ENCODE peak calls at places on chromosome 22, in four cellular contexts. N is lung, M is brain microvascular endothelial cell, H is dorsolateral prefrontal cortex. Z is an unnamed sample.

GRCh38 chr22:26590525-26590858 is 560 bp upstream of the TPST2 start:
- DNase-seq in M (no peak), H (no peak), N (no peak), Z (no peak)

GRCh38 chr22:33842421-33843094 is 77.7 kb downstream of the LARGE1 start:
- DNase-seq in N (no peak), H (no peak), M (no peak), Z (no peak)

GRCh38 chr22:45930324-45930723 is 46.6 kb downstream of the WNT7B start:
- DNase-seq in M (no peak), N (no peak), H (no peak), Z (no peak)

GRCh38 chr22:28896611-28897010 is 13.2 kb downstream of the ZNRF3 start:
- DNase-seq in H (no peak), M (no peak), N (no peak), Z (no peak)

GRCh38 chr22:19887251-19887985 is 32.7 kb upstream of the GNB1L start:
- DNase-seq in M (no peak), N (no peak), H (no peak), Z (no peak)

GRCh38 chr22:45120931-45121330 is 42.8 kb upstream of the NUP50 start:
- DNase-seq in H (no peak), N (no peak), M (no peak), Z (peak)

GRCh38 chr22:46408568-46409506 is 73.3 kb downstream of the TRMU start:
- DNase-seq in H (no peak), M (no peak), N (no peak), Z (no peak)

GRCh38 chr22:29105468-29105867 is 32.6 kb downstream of the KREMEN1 start:
- DNase-seq in N (no peak), H (no peak), M (no peak), Z (no peak)

GRCh38 chr22:26835929-26836528 is 178.6 kb downstream of the MIAT start:
- DNase-seq in M (peak), N (peak), H (no peak), Z (no peak)

GRCh38 chr22:46948411-46949144 is 186.1 kb downstream of the TBC1D22A start:
- DNase-seq in M (no peak), N (no peak), H (no peak), Z (no peak)

GRCh38 chr22:29479417-29480261 is at the start of gene NEFH:
- DNase-seq in M (no peak), H (no peak), N (no peak), Z (no peak)

GRCh38 chr22:46798041-46798365 is 35.6 kb downstream of the TBC1D22A start:
- DNase-seq in H (no peak), N (no peak), M (no peak), Z (no peak)

GRCh38 chr22:50599816-50600454 is 658 bp upstream of the MAPK8IP2 start:
- DNase-seq in M (no peak), N (no peak), H (no peak), Z (no peak)

GRCh38 chr22:17917490-17917983 is 106.8 kb downstream of the MICAL3 start:
- DNase-seq in H (no peak), N (no peak), M (no peak), Z (no peak)

GRCh38 chr22:29480512-29481264 is 670 bp downstream of the NEFH start:
- DNase-seq in N (no peak), H (peak), M (no peak), Z (no peak)

GRCh38 chr22:46044718-46045458 is 67.9 kb upstream of the WNT7B start:
- DNase-seq in H (peak), M (no peak), N (no peak), Z (no peak)

GRCh38 chr22:38657248-38657909 is 941 bp downstream of the CBY1 start:
- DNase-seq in M (peak), N (no peak), H (no peak), Z (no peak)

GRCh38 chr22:42962295-42963230 is 52.4 kb downstream of the PACSIN2 start:
- DNase-seq in N (peak), H (no peak), M (no peak), Z (no peak)

GRCh38 chr22:29331658-29332300 is 16.3 kb upstream of the RASL10A start:
- DNase-seq in N (no peak), M (no peak), H (no peak), Z (no peak)

GRCh38 chr22:37601540-37602442 is 6.8 kb upstream of the GGA1 start:
- DNase-seq in H (no peak), M (peak), N (peak), Z (no peak)

GRCh38 chr22:19723990-19724827 is 870 bp downstream of the GP1BB start:
- DNase-seq in N (no peak), M (no peak), H (no peak), Z (no peak)

GRCh38 chr22:46054091-46054877 is 77.3 kb upstream of the WNT7B start:
- DNase-seq in N (peak), M (no peak), H (peak), Z (no peak)

GRCh38 chr22:43481528-43482309 is 69.9 kb downstream of the MPPED1 start:
- DNase-seq in H (no peak), N (no peak), M (no peak), Z (no peak)

GRCh38 chr22:44632823-44633478 is 69.1 kb upstream of the PRR5 start:
- DNase-seq in H (no peak), N (no peak), M (no peak), Z (no peak)

GRCh38 chr22:45905326-45905923 is 71.5 kb downstream of the WNT7B start:
- DNase-seq in H (no peak), M (no peak), N (no peak), Z (no peak)

GRCh38 chr22:44561139-44561840 is 63.3 kb upstream of the RTL6 start:
- DNase-seq in H (no peak), N (no peak), M (no peak), Z (no peak)

GRCh38 chr22:28442264-28442950 is 237.2 kb downstream of the TTC28 start:
- DNase-seq in M (peak), N (peak), H (peak), Z (peak)

GRCh38 chr22:45499746-45500145 is 2.9 kb upstream of the FBLN1 start:
- DNase-seq in H (no peak), M (no peak), N (no peak), Z (no peak)

GRCh38 chr22:27612075-27612474 is 189.5 kb downstream of the MN1 start:
- DNase-seq in N (no peak), M (no peak), H (no peak), Z (no peak)

GRCh38 chr22:17871726-17872458 is 97.6 kb upstream of the BID start:
- DNase-seq in N (no peak), M (no peak), H (peak), Z (no peak)

GRCh38 chr22:46582281-46582811 is 37.8 kb upstream of the GRAMD4 start:
- DNase-seq in H (no peak), M (no peak), N (no peak), Z (no peak)

GRCh38 chr22:43201486-43202219 is 14.7 kb upstream of the TTLL12 start:
- DNase-seq in H (no peak), M (no peak), N (no peak), Z (no peak)

GRCh38 chr22:43044402-43044801 is 29.5 kb upstream of the PACSIN2 start:
- DNase-seq in M (no peak), N (no peak), H (peak), Z (no peak)

GRCh38 chr22:30424471-30425326 is 869 bp upstream of the MTFP1 start:
- DNase-seq in M (peak), H (no peak), N (no peak), Z (no peak)

GRCh38 chr22:20853236-20853660 is 5.4 kb downstream of the PI4KA start:
- DNase-seq in M (no peak), N (no peak), H (no peak), Z (no peak)

GRCh38 chr22:43213066-43213465 is 26.1 kb upstream of the TTLL12 start:
- DNase-seq in N (no peak), M (no peak), H (no peak), Z (no peak)

GRCh38 chr22:28955817-28956216 is 72.4 kb downstream of the ZNRF3 start:
- DNase-seq in H (no peak), N (no peak), M (no peak), Z (no peak)

GRCh38 chr22:31446208-31446607 is 43.4 kb downstream of the EIF4ENIF1 start:
- DNase-seq in H (no peak), N (no peak), M (no peak), Z (no peak)

GRCh38 chr22:31445642-31446041 is 44.0 kb downstream of the EIF4ENIF1 start:
- DNase-seq in H (no peak), M (no peak), N (no peak), Z (no peak)

GRCh38 chr22:31441652-31442051 is 42.2 kb downstream of the DRG1 start:
- DNase-seq in M (no peak), N (no peak), H (no peak), Z (no peak)

GRCh38 chr22:31442768-31443489 is 43.5 kb downstream of the DRG1 start:
- DNase-seq in M (no peak), H (no peak), N (no peak), Z (no peak)

GRCh38 chr22:31443516-31443915 is 44.1 kb downstream of the DRG1 start:
- DNase-seq in H (no peak), N (no peak), M (no peak), Z (no peak)
- H3K27ac ChIP-seq in H (no peak), N (no peak), M (no peak), Z (no peak)

GRCh38 chr22:49210606-49211005 is 617.1 kb downstream of the BRD1 start:
- DNase-seq in N (no peak), M (no peak), H (peak), Z (no peak)

GRCh38 chr22:49211176-49211575 is 616.5 kb downstream of the BRD1 start:
- DNase-seq in M (no peak), N (no peak), H (peak), Z (no peak)

GRCh38 chr22:49208003-49208402 is 619.7 kb downstream of the BRD1 start:
- DNase-seq in N (no peak), M (no peak), H (no peak), Z (no peak)

GRCh38 chr22:49208768-49209252 is 618.9 kb downstream of the BRD1 start:
- DNase-seq in N (no peak), H (peak), M (no peak), Z (no peak)

DNA sequence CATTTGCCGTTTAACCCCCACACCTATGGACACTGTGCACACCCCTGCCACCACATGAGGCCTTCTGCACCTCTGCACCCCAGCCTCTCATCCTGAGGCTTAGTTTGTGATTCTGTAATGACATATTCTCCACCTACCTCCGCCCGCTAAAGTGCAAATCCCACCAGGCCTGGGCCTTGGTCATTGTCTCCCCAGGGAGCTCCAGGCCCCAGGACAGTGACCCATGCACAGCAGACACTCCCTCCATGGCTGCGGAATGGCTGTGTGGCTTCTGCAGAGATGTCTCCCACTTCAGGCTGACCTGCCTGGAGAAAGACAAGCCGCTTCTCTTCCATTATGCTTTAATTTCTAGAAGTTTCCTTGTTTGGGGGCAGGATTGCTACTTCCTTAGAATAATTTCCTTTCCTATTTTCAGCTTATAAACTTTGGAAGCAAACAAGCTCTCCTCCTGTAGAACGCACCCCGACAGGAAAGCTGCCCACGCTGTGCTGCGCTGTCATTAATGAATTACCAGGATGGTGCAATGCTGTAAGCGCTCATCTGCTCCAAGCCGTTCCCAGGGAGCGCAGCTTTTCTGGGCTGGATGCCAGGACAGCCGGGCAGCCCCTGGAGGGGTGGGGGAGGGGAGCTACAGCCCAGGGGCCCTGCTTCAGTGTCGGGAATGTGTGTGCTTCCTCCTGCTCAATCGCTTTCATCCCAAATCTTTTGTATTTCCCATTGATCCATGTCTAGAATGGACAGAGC is 618.0 kb downstream of the BRD1 start:
- DNase-seq in N (no peak), H (peak), M (no peak), Z (no peak)
- H3K27ac ChIP-seq in N (no peak), H (no peak), M (no peak), Z (no peak)

DNA sequence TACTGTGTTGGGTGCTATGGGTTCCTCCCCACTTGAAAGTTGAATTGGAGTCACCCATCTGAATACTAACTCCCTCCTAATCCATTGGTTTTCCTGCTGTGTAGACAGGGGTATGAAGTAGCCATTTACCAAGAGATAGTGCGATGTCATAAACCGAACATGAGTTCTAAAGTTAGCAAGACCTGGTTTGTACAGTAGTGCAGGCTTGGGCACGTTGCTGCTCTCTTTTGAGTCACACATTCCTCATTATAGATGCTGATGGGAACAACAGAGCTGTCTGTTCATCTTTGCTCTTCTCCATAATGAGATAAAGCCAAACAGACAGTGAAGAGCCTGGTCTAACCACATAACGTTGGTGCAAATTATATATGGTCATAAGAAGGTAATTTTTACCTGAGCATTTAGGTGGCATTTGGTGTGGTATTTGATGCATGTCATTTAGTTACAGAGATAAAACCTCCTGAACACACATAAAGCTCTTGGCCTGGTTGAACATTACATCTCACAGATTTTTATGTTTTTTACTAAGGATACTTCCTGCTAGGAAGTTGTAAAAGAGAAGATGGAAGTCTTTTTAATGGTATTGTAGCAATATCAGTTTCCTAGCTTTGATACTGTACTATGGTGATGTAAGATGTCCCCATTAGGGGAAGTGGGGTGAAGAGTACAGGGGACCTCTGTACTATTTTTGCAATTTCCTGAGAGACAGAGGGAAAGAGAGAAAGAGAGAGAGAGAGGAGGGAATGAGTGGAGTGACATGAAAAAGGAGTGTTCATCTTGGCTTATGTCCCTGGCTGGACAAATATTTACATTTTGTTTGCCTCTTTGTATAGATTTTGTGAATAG is 27.9 kb downstream of the GRAP2 start:
- DNase-seq in M (no peak), H (no peak), N (no peak), Z (peak)
- H3K27ac ChIP-seq in M (no peak), H (no peak), N (no peak), Z (no peak)

GRCh38 chr22:36381513-36382079 is 6.2 kb downstream of the MYH9 start:
- DNase-seq in M (no peak), N (no peak), H (no peak), Z (no peak)
- H3K27ac ChIP-seq in M (no peak), N (no peak), H (no peak), Z (peak)

GRCh38 chr22:35525687-35526332 is 14.8 kb upstream of the RASD2 start:
- DNase-seq in H (no peak), M (no peak), N (no peak), Z (no peak)

GRCh38 chr22:35522571-35523149 is 18.0 kb upstream of the RASD2 start:
- DNase-seq in M (no peak), H (no peak), N (no peak), Z (no peak)

GRCh38 chr22:35523167-35523928 is 17.3 kb upstream of the RASD2 start:
- DNase-seq in M (no peak), H (no peak), N (no peak), Z (no peak)

GRCh38 chr22:35526333-35526979 is 14.2 kb upstream of the RASD2 start:
- DNase-seq in H (no peak), M (no peak), N (no peak), Z (no peak)

GRCh38 chr22:35524966-35525686 is 15.5 kb upstream of the RASD2 start:
- DNase-seq in N (no peak), M (no peak), H (peak), Z (no peak)
- H3K27ac ChIP-seq in N (no peak), M (no peak), H (peak), Z (no peak)

GRCh38 chr22:23531283-23531921 is 48.7 kb downstream of the IGLL1 start:
- DNase-seq in N (no peak), M (no peak), H (no peak), Z (no peak)
- H3K27ac ChIP-seq in N (no peak), M (no peak), H (no peak), Z (no peak)

DNA sequence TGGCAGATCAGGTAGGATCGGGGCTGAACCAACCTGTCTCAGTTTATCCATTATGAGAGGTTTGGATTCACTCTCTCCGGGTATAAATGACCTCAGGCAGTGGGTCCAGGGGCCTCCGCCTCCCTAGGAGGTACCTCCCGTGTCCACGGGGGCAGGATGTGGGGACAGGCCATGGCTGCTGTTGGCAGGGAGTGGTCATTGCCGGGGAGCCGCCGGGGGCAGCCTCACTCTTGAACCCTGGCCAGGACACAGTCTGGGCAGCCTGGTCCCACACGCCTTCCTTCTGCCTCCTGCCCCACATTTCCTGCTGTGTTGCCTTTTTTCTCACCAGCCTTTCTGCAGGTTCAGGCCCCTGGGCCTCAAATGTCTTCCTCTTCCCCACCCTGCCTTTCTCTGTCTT is 30.9 kb downstream of the ZC3H7B start:
- DNase-seq in N (no peak), H (no peak), M (no peak), Z (no peak)
- H3K27ac ChIP-seq in N (no peak), H (no peak), M (no peak), Z (no peak)

DNA sequence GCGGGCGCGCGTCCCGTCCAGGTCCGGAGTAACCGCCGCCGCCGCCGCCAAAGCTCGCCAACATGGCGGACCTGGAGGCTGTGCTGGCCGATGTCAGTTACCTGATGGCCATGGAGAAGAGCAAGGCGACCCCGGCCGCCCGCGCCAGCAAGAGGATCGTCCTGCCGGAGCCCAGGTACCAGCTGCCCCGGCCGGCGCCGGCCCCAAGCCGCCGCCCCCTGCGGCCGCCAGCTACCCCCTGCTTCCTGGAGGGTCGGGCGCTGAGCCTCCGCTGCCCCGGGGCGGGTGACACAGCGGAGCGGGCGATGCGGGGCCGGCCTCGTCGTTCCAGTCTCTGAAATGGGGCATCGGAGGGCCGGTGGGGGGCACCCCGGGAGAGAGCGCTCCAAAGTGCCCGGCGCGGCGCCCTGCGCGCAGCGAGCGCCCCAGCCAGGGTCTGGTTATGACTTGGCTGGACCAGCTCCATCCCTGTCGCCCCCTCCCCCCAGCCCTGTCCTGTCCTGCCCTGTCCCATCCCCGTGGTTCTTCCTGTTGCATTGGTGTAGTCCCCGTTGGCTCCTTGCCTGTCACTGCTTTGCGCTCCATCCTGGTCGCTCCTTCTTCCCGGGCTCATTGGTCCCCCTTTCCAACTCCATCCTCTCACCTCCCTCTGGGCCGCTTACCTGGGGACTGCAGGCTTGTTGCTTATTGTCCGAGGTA is 653 bp downstream of the GRK3 start:
- DNase-seq in M (no peak), N (no peak), H (no peak), Z (no peak)
- H3K27ac ChIP-seq in M (no peak), N (no peak), H (peak), Z (no peak)

Z was measured in epithelial cell of prostate.